ENCODE peak calls at places on chromosome 3, in five cellular contexts. F is GM12878, U is SK-N-SH, W is HCT116, J is HepG2. Q is an unnamed sample.

GRCh38 chr3:186849392-186849975 is 7.0 kb downstream of the ADIPOQ start:
- DNase-seq in F (peak), W (peak), U (peak), J (peak), Q (peak)

GRCh38 chr3:99965077-99965476 is 147.4 kb downstream of the CMSS1 start:
- DNase-seq in W (no peak), U (no peak), J (no peak), F (no peak), Q (no peak)

GRCh38 chr3:113912551-113913246 is 35.1 kb upstream of the ZDHHC23 start:
- DNase-seq in U (peak), F (peak), J (peak), W (peak), Q (peak)

GRCh38 chr3:65439641-65440040 is 599.1 kb downstream of the MAGI1 start:
- DNase-seq in U (peak), J (peak), W (peak), F (no peak), Q (peak)

GRCh38 chr3:126620743-126621142 is 34.2 kb downstream of the TXNRD3 start:
- DNase-seq in J (no peak), F (no peak), W (no peak), U (no peak), Q (no peak)

GRCh38 chr3:28575100-28575747 is 226.6 kb upstream of the AZI2 start:
- DNase-seq in J (no peak), F (no peak), W (no peak), U (peak), Q (no peak)

GRCh38 chr3:108891833-108892232 is 61.8 kb downstream of the GUCA1C start:
- DNase-seq in W (no peak), J (no peak), U (no peak), F (no peak), Q (no peak)

GRCh38 chr3:84881288-84881687 is 77.5 kb upstream of the CADM2 start:
- DNase-seq in F (no peak), U (no peak), W (no peak), J (no peak), Q (no peak)

GRCh38 chr3:42572278-42572677 is 9.5 kb downstream of the SEC22C start:
- DNase-seq in F (no peak), J (peak), W (peak), U (peak), Q (no peak)

GRCh38 chr3:107999215-107999775 is 91.5 kb downstream of the CD47 start:
- DNase-seq in J (no peak), U (no peak), F (no peak), W (no peak), Q (no peak)

GRCh38 chr3:16803019-16803418 is 81.7 kb upstream of the PLCL2 start:
- DNase-seq in U (no peak), W (no peak), F (no peak), J (no peak), Q (no peak)

GRCh38 chr3:142251951-142252350 is 26.6 kb upstream of the GK5 start:
- DNase-seq in J (no peak), U (no peak), W (no peak), F (no peak), Q (no peak)
- TF ChIP-seq JUND in J (no peak), U (no peak), W (no peak), F (no peak), Q (no peak)

DNA sequence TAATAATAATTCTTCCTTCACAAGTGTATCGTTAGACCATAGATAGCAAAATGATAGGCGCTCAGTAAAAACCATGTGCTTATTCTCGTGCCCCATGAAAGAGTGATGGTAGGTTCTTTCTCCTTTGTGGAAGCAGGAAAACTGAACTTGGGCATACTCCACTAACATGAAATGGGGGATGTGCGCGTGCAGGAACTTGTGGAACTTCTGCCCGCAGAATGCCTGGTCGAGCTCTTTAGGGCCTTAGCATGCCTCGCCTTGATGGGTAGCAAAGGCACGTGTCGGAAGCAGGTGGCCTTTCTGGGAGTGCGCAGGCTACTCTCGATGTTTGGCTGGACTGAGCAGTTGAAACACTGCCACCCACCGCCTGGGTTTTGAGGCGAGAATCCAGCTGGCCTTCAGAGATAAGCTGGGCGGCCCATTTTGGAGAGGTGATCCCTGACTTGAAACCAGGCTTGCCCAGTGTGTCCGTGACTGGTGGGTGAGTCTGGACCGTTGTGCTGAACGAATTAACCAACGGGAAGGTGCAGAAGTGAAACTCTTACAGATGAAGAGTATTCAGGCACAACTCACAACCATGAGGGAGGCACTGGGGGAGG is 821 bp downstream of the PCCB start:
- DNase-seq in W (no peak), U (peak), F (peak), J (peak), Q (no peak)
- TF ChIP-seq JUND in W (no peak), U (no peak), F (no peak), J (no peak), Q (no peak)

DNA sequence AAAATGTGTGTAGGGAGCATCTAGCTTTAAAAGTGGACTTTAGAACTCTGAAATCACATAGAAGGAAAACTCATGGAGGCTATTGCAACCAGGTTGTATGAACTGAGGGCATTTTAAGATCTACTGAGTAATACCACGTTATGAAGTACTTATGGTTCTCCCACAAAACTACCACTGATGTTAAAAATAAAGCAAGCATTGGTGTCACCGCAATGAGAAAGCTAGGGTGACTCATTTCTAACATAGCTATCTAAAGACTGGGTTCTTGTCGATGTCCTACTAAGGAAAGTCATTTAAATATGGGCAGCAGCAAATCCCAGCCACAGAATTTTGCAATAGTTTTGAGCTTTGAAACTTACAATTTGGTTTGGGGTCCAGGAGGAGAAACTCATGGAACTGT is 584.8 kb downstream of the DIPK2A start:
- DNase-seq in F (peak), U (no peak), W (no peak), J (no peak), Q (no peak)
- TF ChIP-seq JUND in F (no peak), U (no peak), W (no peak), J (no peak), Q (no peak)

GRCh38 chr3:147449669-147450068 is 40.5 kb downstream of the ZIC1 start:
- DNase-seq in U (no peak), W (no peak), F (no peak), J (no peak), Q (no peak)
- TF ChIP-seq JUND in U (no peak), W (no peak), F (no peak), J (no peak), Q (no peak)

GRCh38 chr3:171491412-171491811 is 31.2 kb upstream of the TNIK start:
- DNase-seq in W (no peak), F (no peak), J (no peak), U (no peak), Q (no peak)

GRCh38 chr3:171489348-171489747 is 29.1 kb upstream of the TNIK start:
- DNase-seq in F (no peak), U (no peak), J (no peak), W (no peak), Q (no peak)

GRCh38 chr3:171487382-171487781 is 27.2 kb upstream of the TNIK start:
- DNase-seq in W (no peak), F (no peak), U (no peak), J (no peak), Q (no peak)

GRCh38 chr3:171488479-171488878 is 28.3 kb upstream of the TNIK start:
- DNase-seq in U (no peak), J (no peak), W (no peak), F (no peak), Q (no peak)

GRCh38 chr3:171490901-171491300 is 30.7 kb upstream of the TNIK start:
- DNase-seq in F (no peak), U (no peak), W (no peak), J (no peak), Q (no peak)
- TF ChIP-seq JUND in F (no peak), U (no peak), W (no peak), J (no peak), Q (no peak)

GRCh38 chr3:98246142-98246541 is 17.9 kb upstream of the OR5H6 start:
- DNase-seq in U (no peak), F (no peak), W (no peak), J (no peak), Q (no peak)
- TF ChIP-seq JUND in U (no peak), F (no peak), W (no peak), J (no peak), Q (no peak)

GRCh38 chr3:195245531-195245951 is 25.4 kb downstream of the XXYLT1 start:
- DNase-seq in J (no peak), U (no peak), W (no peak), F (no peak), Q (no peak)

GRCh38 chr3:195246608-195247007 is 24.4 kb downstream of the XXYLT1 start:
- DNase-seq in J (no peak), W (no peak), F (no peak), U (no peak), Q (no peak)

GRCh38 chr3:195247863-195248189 is 23.1 kb downstream of the XXYLT1 start:
- DNase-seq in J (no peak), F (no peak), W (no peak), U (no peak), Q (no peak)

GRCh38 chr3:195248281-195248680 is 22.7 kb downstream of the XXYLT1 start:
- DNase-seq in J (no peak), F (no peak), W (no peak), U (no peak), Q (no peak)

GRCh38 chr3:195247086-195247862 is 23.7 kb downstream of the XXYLT1 start:
- DNase-seq in J (no peak), F (no peak), W (no peak), U (no peak), Q (no peak)
- TF ChIP-seq JUND in J (no peak), F (no peak), W (no peak), U (no peak), Q (no peak)

DNA sequence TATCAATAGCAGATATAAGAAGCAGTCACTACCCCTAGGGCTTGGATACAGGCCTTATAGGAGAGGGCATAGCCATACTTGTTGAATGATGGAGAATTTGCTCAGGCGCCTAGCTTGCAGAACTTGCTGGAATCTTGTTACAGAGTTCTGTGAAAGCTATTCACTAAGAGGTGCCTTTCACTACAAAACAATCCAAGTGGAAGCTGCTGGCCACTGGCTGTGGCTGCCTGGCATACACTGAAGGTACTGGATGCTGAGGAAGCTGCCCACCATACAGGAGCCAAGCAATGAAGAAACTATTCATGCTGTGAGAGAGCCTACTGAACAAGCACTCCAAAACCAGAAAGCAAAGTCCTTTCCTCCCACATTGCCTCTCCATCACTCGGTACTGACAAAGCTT is 192.7 kb upstream of the ALCAM start:
- DNase-seq in F (no peak), U (no peak), J (no peak), W (no peak), Q (no peak)
- TF ChIP-seq JUND in F (no peak), U (no peak), J (no peak), W (no peak), Q (no peak)

GRCh38 chr3:174232658-174233429 is 626.3 kb upstream of the NAALADL2 start:
- DNase-seq in U (no peak), J (no peak), F (no peak), W (no peak), Q (no peak)
- TF ChIP-seq JUND in U (no peak), J (no peak), F (no peak), W (no peak), Q (no peak)

Q was measured in T47D.